ENCODE peak calls at places on chromosomes 5 and 9, in eight cellular contexts. Y is right atrium auricular region, J is Panc1, I is mammary epithelial cell, A is tibial artery, L is psoas muscle, O is body of pancreas, F is lung. R is an unnamed sample. For H3K4me1, the result is how much of the 10 kb centered on the place peaks cover.

GRCh38 chr5:6401410-6401809 is 23.1 kb upstream of the MED10 start:
- DNase-seq in Y (no peak), J (no peak), I (peak), A (no peak), L (no peak), O (no peak), F (no peak), R (no peak)

GRCh38 chr9:127178646-127179632 is 56.5 kb upstream of the ANGPTL2 start:
- DNase-seq in Y (peak), J (no peak), I (no peak), A (peak), L (no peak), O (peak), F (no peak), R (no peak)

GRCh38 chr9:127698985-127699670 is 7.7 kb upstream of the CFAP157 start:
- DNase-seq in Y (peak), J (no peak), I (peak), A (peak), L (peak), O (peak), F (peak), R (peak)

GRCh38 chr9:137740311-137740710 is 121.5 kb downstream of the EHMT1 start:
- DNase-seq in Y (no peak), J (no peak), I (no peak), A (no peak), L (no peak), O (peak), F (no peak), R (no peak)

GRCh38 chr5:98454904-98455303 is 318.6 kb upstream of the RGMB start:
- DNase-seq in Y (no peak), J (peak), I (peak), A (no peak), L (no peak), O (no peak), F (no peak), R (peak)

GRCh38 chr9:131807131-131807990 is 67.5 kb upstream of the RAPGEF1 start:
- DNase-seq in Y (no peak), J (no peak), I (no peak), A (no peak), L (no peak), O (no peak), F (no peak), R (no peak)

GRCh38 chr5:94771742-94772141 is 153.3 kb downstream of the SLF1 start:
- DNase-seq in Y (no peak), J (no peak), I (no peak), A (no peak), L (no peak), O (no peak), F (no peak), R (no peak)

GRCh38 chr9:127319366-127320121 is 55.0 kb downstream of the GARNL3 start:
- DNase-seq in Y (no peak), J (no peak), I (no peak), A (no peak), L (no peak), O (no peak), F (no peak), R (no peak)

GRCh38 chr9:76441551-76442322 is 17.2 kb upstream of the GCNT1 start:
- DNase-seq in Y (no peak), J (no peak), I (peak), A (no peak), L (no peak), O (no peak), F (no peak), R (no peak)

GRCh38 chr5:94025788-94026473 is 284.5 kb upstream of the POU5F2 start:
- DNase-seq in Y (no peak), J (no peak), I (no peak), A (no peak), L (no peak), O (no peak), F (no peak), R (no peak)

GRCh38 chr5:77239126-77239741 is 28.8 kb downstream of the PDE8B start:
- DNase-seq in Y (no peak), J (no peak), I (peak), A (no peak), L (no peak), O (peak), F (no peak), R (peak)

GRCh38 chr9:106945727-106946690 is 83.0 kb downstream of the ZNF462 start:
- DNase-seq in Y (no peak), J (no peak), I (peak), A (no peak), L (no peak), O (no peak), F (no peak), R (no peak)

GRCh38 chr9:127450170-127450830 is 906 bp downstream of the RPL12 start:
- DNase-seq in Y (no peak), J (no peak), I (peak), A (no peak), L (peak), O (peak), F (no peak), R (no peak)

GRCh38 chr9:20559236-20559896 is 62.9 kb downstream of the MLLT3 start:
- DNase-seq in Y (no peak), J (no peak), I (peak), A (no peak), L (no peak), O (no peak), F (no peak), R (no peak)

GRCh38 chr9:101639785-101640437 is 45.1 kb upstream of the PPP3R2 start:
- DNase-seq in Y (no peak), J (no peak), I (no peak), A (no peak), L (no peak), O (no peak), F (no peak), R (no peak)

GRCh38 chr9:116566677-116567488 is 120.2 kb upstream of the TRIM32 start:
- DNase-seq in Y (no peak), J (no peak), I (no peak), A (no peak), L (no peak), O (peak), F (no peak), R (peak)

GRCh38 chr9:90905079-90905478 is 103.5 kb downstream of the SYK start:
- DNase-seq in Y (no peak), J (no peak), I (no peak), A (no peak), L (no peak), O (peak), F (peak), R (no peak)

GRCh38 chr5:142109356-142110045 is 922 bp downstream of the NDFIP1 start:
- DNase-seq in Y (no peak), J (no peak), I (no peak), A (no peak), L (no peak), O (peak), F (no peak), R (peak)

GRCh38 chr5:28174691-28175090 is 1136.3 kb upstream of the CDH9 start:
- DNase-seq in Y (no peak), J (no peak), I (no peak), A (no peak), L (no peak), O (no peak), F (no peak), R (no peak)

GRCh38 chr5:132259061-132259851 is 1.8 kb downstream of the PDLIM4 start:
- DNase-seq in Y (peak), J (no peak), I (peak), A (peak), L (peak), O (peak), F (no peak), R (peak)

GRCh38 chr5:59380350-59380951 is 513.1 kb downstream of the PDE4D start:
- DNase-seq in Y (no peak), J (peak), I (peak), A (no peak), L (no peak), O (no peak), F (peak), R (no peak)

GRCh38 chr9:124260769-124261603 is 3.2 kb downstream of the NEK6 start:
- DNase-seq in Y (no peak), J (no peak), I (peak), A (peak), L (no peak), O (peak), F (peak), R (peak)

GRCh38 chr9:15453956-15454355 is 31.3 kb downstream of the SNAPC3 start:
- DNase-seq in Y (no peak), J (no peak), I (no peak), A (no peak), L (no peak), O (no peak), F (no peak), R (no peak)

GRCh38 chr5:79689541-79690466 is at the start of gene CMYA5:
- DNase-seq in Y (no peak), J (no peak), I (peak), A (no peak), L (peak), O (peak), F (peak), R (no peak)

GRCh38 chr5:72166070-72166979 is 59.0 kb downstream of the MAP1B start:
- DNase-seq in Y (no peak), J (no peak), I (peak), A (no peak), L (peak), O (peak), F (no peak), R (no peak)

GRCh38 chr5:80592761-80593160 is 22.7 kb upstream of the ANKRD34B start:
- DNase-seq in Y (no peak), J (no peak), I (no peak), A (no peak), L (no peak), O (no peak), F (no peak), R (no peak)

GRCh38 chr5:178899289-178899688 is 3.6 kb downstream of the ZFP2 start:
- DNase-seq in Y (no peak), J (no peak), I (no peak), A (no peak), L (no peak), O (no peak), F (no peak), R (no peak)

GRCh38 chr5:71907001-71907564 is 188.0 kb downstream of the CARTPT start:
- DNase-seq in Y (no peak), J (no peak), I (peak), A (no peak), L (no peak), O (no peak), F (no peak), R (no peak)

GRCh38 chr5:135457424-135458071 is 5.4 kb upstream of the TIFAB start:
- DNase-seq in Y (no peak), J (no peak), I (peak), A (peak), L (peak), O (peak), F (peak), R (peak)

GRCh38 chr9:95316794-95317118 is 753 bp downstream of the FANCC start:
- DNase-seq in Y (no peak), J (no peak), I (peak), A (peak), L (peak), O (peak), F (peak), R (peak)

GRCh38 chr9:95317119-95317892 is at the start of gene FANCC:
- DNase-seq in Y (peak), J (no peak), I (peak), A (peak), L (peak), O (peak), F (peak), R (peak)

GRCh38 chr9:95313010-95313498 is 4.5 kb downstream of the FANCC start:
- DNase-seq in Y (no peak), J (no peak), I (peak), A (peak), L (peak), O (peak), F (peak), R (peak)

GRCh38 chr9:95316274-95316673 is 1.2 kb downstream of the FANCC start:
- DNase-seq in Y (no peak), J (no peak), I (no peak), A (no peak), L (no peak), O (no peak), F (no peak), R (no peak)

DNA sequence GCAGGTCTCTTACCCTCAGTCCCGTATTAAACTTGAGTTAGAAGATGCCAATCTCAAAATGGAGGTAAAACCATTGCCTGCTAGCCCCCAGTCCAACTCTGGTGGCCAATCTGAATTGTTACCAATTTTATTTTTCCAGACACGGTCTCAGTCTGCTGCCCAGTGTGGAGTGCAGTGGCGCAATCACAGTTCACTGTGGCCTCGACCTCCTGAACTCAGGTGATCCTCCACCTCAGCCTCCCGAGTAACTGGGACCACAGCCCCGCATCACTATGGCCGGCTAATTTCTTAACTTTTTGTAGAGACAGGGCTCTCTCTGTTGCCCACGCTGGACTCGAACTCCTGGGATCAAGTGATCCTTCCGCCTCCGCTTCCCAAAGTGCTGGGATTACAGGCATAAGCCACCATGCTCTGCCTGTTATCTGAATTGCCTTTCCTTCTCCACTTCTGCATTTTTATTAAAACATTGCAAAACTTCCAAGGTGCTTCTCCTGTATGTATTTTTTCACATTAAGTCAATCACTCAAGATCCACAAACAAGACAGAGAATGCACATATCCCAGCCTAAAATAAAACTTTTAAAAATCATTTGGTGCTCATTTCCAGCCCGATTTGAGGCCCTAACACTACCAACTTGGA is 2.3 kb downstream of the FANCC start:
- DNase-seq in Y (no peak), J (no peak), I (no peak), A (no peak), L (no peak), O (no peak), F (no peak), R (no peak)
- TF ChIP-seq CTCF in Y (no peak), J (no peak), I (no peak), A (no peak), L (no peak), O (no peak), F (no peak), R (no peak)

GRCh38 chr9:16821344-16821743 is 49.1 kb downstream of the BNC2 start:
- DNase-seq in Y (no peak), J (no peak), I (no peak), A (no peak), L (no peak), O (no peak), F (no peak), R (no peak)

GRCh38 chr9:16828335-16829281 is 41.9 kb downstream of the BNC2 start:
- DNase-seq in Y (no peak), J (no peak), I (no peak), A (peak), L (peak), O (peak), F (no peak), R (peak)

GRCh38 chr9:16825364-16825763 is 45.1 kb downstream of the BNC2 start:
- DNase-seq in Y (no peak), J (no peak), I (no peak), A (no peak), L (no peak), O (no peak), F (no peak), R (no peak)

GRCh38 chr9:16824545-16825041 is 45.9 kb downstream of the BNC2 start:
- DNase-seq in Y (no peak), J (no peak), I (peak), A (no peak), L (no peak), O (no peak), F (no peak), R (no peak)

GRCh38 chr9:16825971-16826370 is 44.5 kb downstream of the BNC2 start:
- DNase-seq in Y (no peak), J (no peak), I (no peak), A (no peak), L (no peak), O (no peak), F (no peak), R (no peak)
- H3K4me1 ChIP-seq in Y (under half), J (under half), I (under half), A (under half), L (under half), O (under half), F (under half), R (under half)

GRCh38 chr5:62562867-62563266 is 15.8 kb upstream of the LRRC70 start:
- DNase-seq in Y (no peak), J (no peak), I (no peak), A (no peak), L (no peak), O (no peak), F (no peak), R (no peak)
- TF ChIP-seq CTCF in Y (no peak), J (no peak), I (peak), A (no peak), L (no peak), O (no peak), F (no peak), R (no peak)

GRCh38 chr5:151146003-151146524 is 11.5 kb downstream of the ANXA6 start:
- DNase-seq in Y (no peak), J (no peak), I (no peak), A (no peak), L (no peak), O (no peak), F (no peak), R (no peak)

GRCh38 chr5:151142933-151143332 is 14.6 kb downstream of the ANXA6 start:
- DNase-seq in Y (no peak), J (no peak), I (no peak), A (no peak), L (no peak), O (no peak), F (no peak), R (no peak)

GRCh38 chr5:151144275-151144674 is 13.3 kb downstream of the ANXA6 start:
- DNase-seq in Y (no peak), J (no peak), I (no peak), A (no peak), L (no peak), O (no peak), F (no peak), R (no peak)

GRCh38 chr5:151147033-151147432 is 10.5 kb downstream of the ANXA6 start:
- DNase-seq in Y (no peak), J (no peak), I (no peak), A (no peak), L (no peak), O (no peak), F (no peak), R (no peak)

DNA sequence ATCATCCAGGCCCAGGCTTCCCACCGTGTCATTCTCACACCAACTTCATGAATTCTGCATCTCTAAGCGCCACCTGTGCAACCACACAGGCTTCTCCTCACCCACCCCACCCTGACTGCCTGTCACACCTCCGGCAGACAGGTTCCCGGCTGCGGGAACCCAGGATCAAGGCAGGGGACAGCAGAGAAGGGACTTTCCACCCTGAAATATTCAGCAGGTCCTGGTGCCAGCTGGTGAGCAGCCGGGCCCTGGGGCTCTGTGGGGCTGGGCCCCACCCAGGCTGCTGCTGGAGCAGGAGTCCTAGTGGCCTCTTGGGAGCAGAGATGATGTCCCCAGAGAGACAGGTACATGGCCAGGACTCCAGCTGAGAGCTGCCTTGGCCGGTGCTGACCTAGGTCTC is 12.7 kb downstream of the ANXA6 start:
- DNase-seq in Y (no peak), J (no peak), I (no peak), A (no peak), L (no peak), O (no peak), F (no peak), R (no peak)
- H3K4me1 ChIP-seq in Y (half or more), J (under half), I (under half), A (under half), L (half or more), O (under half), F (under half), R (under half)

GRCh38 chr5:18276939-18277338 is 642.7 kb downstream of the TAF11L14 start:
- DNase-seq in Y (no peak), J (no peak), I (no peak), A (no peak), L (no peak), O (no peak), F (no peak), R (no peak)

GRCh38 chr5:18285257-18285656 is 651.0 kb downstream of the TAF11L14 start:
- DNase-seq in Y (no peak), J (no peak), I (no peak), A (no peak), L (no peak), O (no peak), F (no peak), R (no peak)

GRCh38 chr5:18281947-18282557 is 647.8 kb downstream of the TAF11L14 start:
- DNase-seq in Y (no peak), J (peak), I (peak), A (no peak), L (no peak), O (no peak), F (no peak), R (no peak)
- TF ChIP-seq CTCF in Y (no peak), J (peak), I (peak), A (peak), L (no peak), O (peak), F (no peak), R (no peak)

GRCh38 chr9:94794768-94795167 is 68.3 kb downstream of the AOPEP start:
- DNase-seq in Y (no peak), J (no peak), I (no peak), A (no peak), L (no peak), O (no peak), F (no peak), R (no peak)
- H3K4me1 ChIP-seq in Y (under half), J (under half), I (under half), A (under half), L (under half), O (under half), F (under half), R (under half)